ENCODE peak calls at places on chromosomes 7 and 10, in six cellular contexts. U is esophagus muscularis mucosa, O is lower lobe of right lung, G is bronchial epithelial cell, I is endothelial cell of umbilical vein, Q is body of pancreas. A is an unnamed sample.

GRCh38 chr7:135260470-135260869 is 26.8 kb downstream of the STRA8 start:
- DNase-seq in U (no peak), O (no peak), G (no peak), I (no peak), Q (no peak), A (no peak)

GRCh38 chr7:67518580-67518979 is 521.9 kb downstream of the TYW1 start:
- DNase-seq in U (no peak), O (no peak), G (no peak), I (no peak), Q (no peak), A (no peak)

GRCh38 chr7:149238051-149238450 is 1.4 kb upstream of the ZNF212 start:
- DNase-seq in U (no peak), O (no peak), G (peak), I (no peak), Q (no peak), A (no peak)

GRCh38 chr10:14022052-14022451 is 308.7 kb downstream of the FRMD4A start:
- DNase-seq in U (no peak), O (no peak), G (no peak), I (no peak), Q (no peak), A (no peak)

GRCh38 chr10:11593612-11594011 is 17.8 kb downstream of the USP6NL start:
- DNase-seq in U (no peak), O (no peak), G (no peak), I (no peak), Q (no peak), A (no peak)

GRCh38 chr7:95592570-95592969 is 3.7 kb downstream of the PDK4 start:
- DNase-seq in U (no peak), O (no peak), G (no peak), I (no peak), Q (no peak), A (no peak)

GRCh38 chr7:47233996-47234395 is 347.9 kb downstream of the TNS3 start:
- DNase-seq in U (no peak), O (no peak), G (no peak), I (no peak), Q (no peak), A (peak)

GRCh38 chr7:11952972-11953371 is 121.0 kb upstream of the THSD7A start:
- DNase-seq in U (no peak), O (no peak), G (no peak), I (no peak), Q (no peak), A (no peak)

GRCh38 chr7:81333536-81333935 is 414.7 kb upstream of the SEMA3C start:
- DNase-seq in U (no peak), O (no peak), G (no peak), I (peak), Q (no peak), A (no peak)

GRCh38 chr7:98238976-98239375 is 13.1 kb downstream of the TECPR1 start:
- DNase-seq in U (no peak), O (no peak), G (no peak), I (no peak), Q (no peak), A (peak)

GRCh38 chr10:73044378-73045285 is 52.0 kb downstream of the P4HA1 start:
- DNase-seq in U (no peak), O (no peak), G (peak), I (peak), Q (no peak), A (peak)

GRCh38 chr10:35074266-35074665 is 15.9 kb downstream of the CUL2 start:
- DNase-seq in U (no peak), O (no peak), G (peak), I (no peak), Q (no peak), A (peak)

GRCh38 chr10:52597189-52597863 is 175.3 kb downstream of the MBL2 start:
- DNase-seq in U (no peak), O (no peak), G (no peak), I (peak), Q (no peak), A (no peak)

GRCh38 chr10:101655581-101655980 is 39.4 kb downstream of the FBXW4 start:
- DNase-seq in U (no peak), O (no peak), G (no peak), I (no peak), Q (peak), A (no peak)

GRCh38 chr7:90726623-90727022 is 130.5 kb downstream of the CDK14 start:
- DNase-seq in U (no peak), O (no peak), G (peak), I (no peak), Q (peak), A (peak)
- H3K4me3 ChIP-seq in U (no peak), O (no peak), G (no peak), I (no peak), Q (no peak), A (no peak)

DNA sequence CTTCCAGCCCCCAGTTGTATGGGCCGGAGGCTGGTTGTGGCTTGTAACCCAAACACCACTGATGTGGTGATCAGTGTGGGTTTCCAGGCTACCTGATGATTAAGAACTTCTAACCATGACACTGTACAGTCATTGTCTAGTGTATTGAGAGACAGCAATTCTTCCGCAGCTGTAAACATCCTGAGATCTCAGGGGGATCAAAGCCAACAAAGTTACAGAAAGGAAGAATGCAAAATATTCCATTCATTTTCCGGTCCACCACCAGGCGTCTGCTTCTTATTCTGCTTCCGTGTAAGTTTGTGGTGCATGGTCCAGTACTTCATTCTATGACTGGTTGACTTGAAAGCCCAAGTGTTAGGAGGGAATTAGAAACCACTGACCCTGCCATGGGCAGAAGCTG is 10.3 kb upstream of the GLI3 start:
- DNase-seq in U (no peak), O (no peak), G (no peak), I (no peak), Q (no peak), A (peak)
- TF ChIP-seq CTCF in U (no peak), O (no peak), G (no peak), I (no peak), Q (no peak), A (peak)

DNA sequence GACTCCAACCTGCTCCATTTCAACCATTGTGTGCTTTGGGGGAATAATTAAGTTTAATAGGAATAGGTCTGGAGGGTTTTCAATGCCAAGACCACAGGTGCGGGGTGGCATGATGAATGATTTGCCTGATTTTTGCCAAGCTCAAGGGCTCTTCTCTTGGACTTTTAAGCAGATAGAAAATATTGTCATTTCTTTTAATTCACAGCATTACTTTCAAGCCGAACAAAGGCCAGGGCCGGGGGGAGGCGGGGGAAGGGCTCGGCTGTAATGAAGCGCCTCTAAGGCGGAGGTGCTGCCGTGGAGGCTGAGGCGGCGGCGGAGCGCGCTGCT is 6.5 kb downstream of the PTF1A start:
- DNase-seq in U (no peak), O (no peak), G (no peak), I (no peak), Q (no peak), A (no peak)
- H3K4me3 ChIP-seq in U (no peak), O (no peak), G (no peak), I (no peak), Q (no peak), A (no peak)

DNA sequence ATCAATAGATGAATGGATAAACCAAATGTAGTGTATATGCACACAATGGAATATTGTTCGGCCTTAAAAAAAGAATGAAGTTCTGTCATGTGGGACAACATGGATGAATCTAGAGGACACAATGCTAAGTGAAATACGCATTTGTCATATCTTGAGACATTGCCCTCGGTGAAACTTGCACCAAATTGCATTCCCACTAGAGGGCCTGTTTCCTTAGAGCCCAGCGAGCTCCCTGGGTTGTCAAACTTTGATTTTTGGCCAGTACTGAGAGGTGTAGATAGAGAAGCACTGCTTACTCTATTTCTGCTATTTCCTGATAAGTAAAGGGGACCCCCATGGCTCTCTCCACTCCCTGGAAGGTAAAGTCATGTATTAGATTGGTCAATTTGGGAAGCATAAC is 157.1 kb downstream of the GPAM start:
- DNase-seq in U (no peak), O (no peak), G (no peak), I (no peak), Q (no peak), A (no peak)
- TF ChIP-seq CTCF in U (no peak), O (no peak), G (no peak), I (no peak), Q (no peak), A (no peak)

GRCh38 chr7:112985377-112985987 is 101.1 kb downstream of the GPR85 start:
- DNase-seq in U (no peak), O (no peak), G (peak), I (no peak), Q (no peak), A (peak)
- H3K4me3 ChIP-seq in U (no peak), O (no peak), G (no peak), I (no peak), Q (no peak), A (peak)

DNA sequence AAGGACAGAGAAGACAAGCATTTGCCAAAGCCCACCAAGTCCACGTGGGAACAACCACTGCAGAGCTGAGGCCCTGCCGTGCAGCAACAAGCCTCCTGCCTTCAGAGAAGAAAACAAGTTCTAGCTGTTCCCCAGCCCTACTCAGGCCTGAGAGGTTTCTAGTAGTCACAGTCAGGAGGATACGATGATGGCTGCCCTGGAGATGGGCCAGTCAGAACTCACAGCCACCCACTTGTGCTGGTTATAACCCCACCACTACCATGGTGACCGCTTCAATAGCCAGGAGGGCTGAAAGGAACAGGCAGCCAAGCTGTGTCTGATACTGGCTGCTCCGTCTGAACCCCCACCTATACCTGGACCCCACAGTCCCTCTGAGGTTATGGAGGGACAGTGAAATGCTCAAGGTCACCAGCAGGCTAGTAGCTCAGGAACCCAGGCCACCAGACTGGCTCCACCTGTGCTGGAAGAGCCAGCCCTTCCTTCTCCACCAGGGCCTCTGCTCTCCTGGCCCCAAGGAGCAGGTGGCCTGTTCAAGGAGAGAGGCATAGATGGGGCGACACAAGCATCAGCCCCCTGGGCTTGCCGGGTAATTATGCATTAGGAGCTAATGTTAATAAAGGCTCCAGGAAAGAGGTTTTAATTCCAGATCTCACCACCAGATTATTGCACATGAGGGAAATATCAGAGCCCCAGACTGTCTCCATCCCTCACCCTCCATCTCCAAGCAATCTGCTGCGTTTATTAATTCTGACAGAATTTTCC is 125.8 kb upstream of the PCBD1 start:
- DNase-seq in U (no peak), O (no peak), G (no peak), I (no peak), Q (no peak), A (no peak)
- TF ChIP-seq CTCF in U (no peak), O (no peak), G (no peak), I (no peak), Q (no peak), A (no peak)

GRCh38 chr7:2245883-2246679 is 4.1 kb downstream of the NUDT1 start:
- DNase-seq in U (no peak), O (peak), G (no peak), I (no peak), Q (peak), A (no peak)

GRCh38 chr7:2249744-2250323 is 7.8 kb downstream of the NUDT1 start:
- DNase-seq in U (no peak), O (no peak), G (no peak), I (no peak), Q (no peak), A (no peak)

GRCh38 chr7:2247141-2247985 is 5.3 kb downstream of the NUDT1 start:
- DNase-seq in U (no peak), O (no peak), G (no peak), I (peak), Q (no peak), A (no peak)

GRCh38 chr7:2251841-2252771 is 10.1 kb downstream of the NUDT1 start:
- DNase-seq in U (no peak), O (no peak), G (no peak), I (no peak), Q (no peak), A (no peak)

DNA sequence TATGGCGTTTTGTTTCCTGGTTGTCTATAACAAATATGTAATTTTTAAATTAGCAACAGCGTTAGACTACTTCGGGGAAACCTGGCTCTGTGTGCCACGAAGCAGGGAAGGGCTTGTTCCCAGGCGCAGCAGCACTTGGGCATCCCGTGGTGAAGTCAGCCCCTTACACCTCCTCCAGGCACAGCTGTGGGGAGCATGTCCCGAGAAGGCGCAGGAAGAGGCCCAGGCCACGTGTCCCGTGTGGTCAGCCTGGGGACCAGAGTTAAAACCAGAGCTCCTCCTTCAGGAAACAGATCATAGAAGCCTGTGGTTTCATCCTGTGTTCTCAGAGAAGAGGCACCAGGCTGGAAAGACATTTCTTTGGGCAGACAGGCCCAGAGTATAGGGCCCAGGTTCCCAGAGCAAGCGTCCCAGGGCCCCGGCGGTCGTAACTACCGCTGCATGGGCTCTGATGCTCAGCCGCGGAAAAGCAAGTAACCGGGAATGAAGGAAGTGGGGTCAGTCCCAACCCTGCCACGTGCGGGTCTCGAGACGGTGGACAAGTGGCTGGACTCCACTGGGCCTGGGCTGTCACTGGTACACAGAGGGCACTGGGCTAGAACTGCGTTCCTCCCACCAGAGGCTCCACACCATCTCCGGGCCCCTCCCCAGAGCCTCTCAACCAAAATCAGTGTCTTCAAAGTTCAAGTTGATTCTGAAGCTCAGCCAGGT is 7.1 kb downstream of the NUDT1 start:
- DNase-seq in U (no peak), O (peak), G (peak), I (peak), Q (peak), A (peak)
- H3K4me3 ChIP-seq in U (no peak), O (no peak), G (no peak), I (no peak), Q (no peak), A (no peak)

DNA sequence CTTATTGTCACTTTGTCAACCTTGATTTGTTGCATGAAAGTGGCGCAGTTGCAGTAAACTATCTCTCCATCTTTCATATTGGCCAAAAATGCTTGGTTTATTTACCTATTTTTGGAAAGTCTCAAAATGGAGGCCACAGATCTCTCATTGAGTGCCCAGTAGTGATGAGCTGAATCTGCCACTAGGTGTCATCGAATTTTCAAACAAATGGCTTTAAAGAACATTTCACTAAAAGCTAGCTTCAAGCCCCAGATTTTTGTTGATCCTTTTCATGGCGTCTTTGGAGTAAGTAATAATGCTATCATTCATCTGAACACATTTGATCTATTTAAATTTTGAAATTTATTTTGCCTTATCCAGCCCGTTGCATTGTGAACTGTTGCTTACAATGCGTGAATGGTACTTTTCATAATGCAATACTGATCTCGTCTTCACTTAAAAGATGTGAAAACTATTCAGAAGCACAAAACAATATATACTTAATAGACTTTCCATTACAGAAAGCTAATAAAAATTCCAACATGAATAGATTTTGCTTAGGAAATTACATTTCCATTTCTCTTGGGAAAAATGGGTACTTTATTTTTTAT is 236.2 kb downstream of the DNAJB9 start:
- DNase-seq in U (no peak), O (no peak), G (peak), I (peak), Q (no peak), A (peak)
- TF ChIP-seq CTCF in U (no peak), O (peak), G (peak), I (peak), Q (no peak), A (peak)

DNA sequence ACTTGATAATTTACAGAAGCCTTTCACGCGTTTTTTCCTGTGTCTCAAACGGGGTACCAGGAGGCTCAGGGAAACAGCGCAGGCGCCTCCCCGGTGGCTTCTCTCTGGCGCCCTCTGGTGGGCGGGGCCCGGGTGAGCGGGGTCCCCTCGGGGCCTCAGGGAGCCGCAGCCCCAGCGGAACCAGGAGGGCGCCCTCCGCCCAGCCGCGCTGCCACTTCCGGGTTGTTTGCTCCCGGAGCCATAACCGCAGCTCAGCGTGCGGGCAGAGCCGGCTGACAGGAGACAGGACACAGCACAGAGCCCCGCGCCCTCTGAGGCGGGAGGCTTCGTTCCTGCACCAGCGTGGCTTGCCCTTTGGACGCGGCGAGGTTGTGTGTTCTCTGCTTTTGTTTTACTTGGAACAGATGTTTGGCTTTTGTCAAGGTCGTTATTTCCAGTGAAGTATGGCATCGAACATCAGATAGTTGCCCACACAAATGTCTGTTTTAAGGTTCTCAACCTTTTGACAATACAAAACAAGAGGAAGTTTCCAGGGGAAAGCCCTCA is 6.9 kb upstream of the CYP2E1 start:
- DNase-seq in U (peak), O (peak), G (peak), I (peak), Q (peak), A (peak)
- H3K4me3 ChIP-seq in U (peak), O (peak), G (peak), I (peak), Q (no peak), A (peak)